ENCODE peak calls at places on chromosome 12, in seven cellular contexts. V is ELF-1, D is NCI-H2081, O is NCI-H460, E is renal cortical epithelial cell, W is hepatocyte, K is AG09319. A is an unnamed sample.

GRCh38 chr12:78636253-78636855 is 228.2 kb upstream of the SYT1 start:
- DNase-seq in O (no peak), D (no peak), W (no peak), K (no peak), V (no peak), E (peak), A (no peak)

GRCh38 chr12:111447571-111448265 is 42.0 kb downstream of the SH2B3 start:
- DNase-seq in V (no peak), E (no peak), K (no peak), O (no peak), W (no peak), D (no peak), A (no peak)

GRCh38 chr12:108514468-108514972 is 557 bp upstream of the FICD start:
- DNase-seq in D (no peak), O (no peak), E (no peak), W (no peak), V (no peak), K (no peak), A (no peak)

GRCh38 chr12:25317553-25317952 is 66.8 kb upstream of the KRAS start:
- DNase-seq in W (no peak), O (no peak), D (no peak), V (no peak), E (no peak), K (no peak), A (no peak)

GRCh38 chr12:114339626-114340025 is 66.3 kb downstream of the TBX5 start:
- DNase-seq in K (no peak), E (no peak), O (no peak), V (no peak), W (no peak), D (no peak), A (no peak)

GRCh38 chr12:132507656-132508055 is 17.7 kb downstream of the FBRSL1 start:
- DNase-seq in O (no peak), V (no peak), D (no peak), K (no peak), W (no peak), E (no peak), A (no peak)

GRCh38 chr12:6819069-6820030 is 2.3 kb upstream of the GPR162 start:
- DNase-seq in V (peak), O (no peak), W (no peak), K (no peak), E (no peak), D (no peak), A (no peak)

GRCh38 chr12:4252595-4252994 is 21.0 kb upstream of the CCND2 start:
- DNase-seq in V (no peak), E (no peak), W (no peak), O (no peak), D (no peak), K (no peak), A (no peak)

GRCh38 chr12:116502989-116503496 is 56.1 kb upstream of the MAP1LC3B2 start:
- DNase-seq in E (no peak), V (no peak), W (peak), O (no peak), K (no peak), D (no peak), A (peak)

GRCh38 chr12:121285856-121286255 is 10.7 kb downstream of the CAMKK2 start:
- DNase-seq in D (no peak), V (no peak), W (no peak), K (no peak), E (no peak), O (no peak), A (no peak)

GRCh38 chr12:42386310-42386709 is 60.3 kb downstream of the PPHLN1 start:
- DNase-seq in K (no peak), O (no peak), D (no peak), W (no peak), E (no peak), V (no peak), A (no peak)